ENCODE peak calls at places on chromosomes 13 and 19, in nine cellular contexts. E is foreskin keratinocyte, K is uterus, S is psoas muscle, Y is tibial nerve, Q is ascending aorta, T is vagina, F is neural progenitor cell, U is thoracic aorta. H is an unnamed sample. For H3K27me3, the result is how much of the 10 kb centered on the place peaks cover.

GRCh38 chr19:15498910-15499309 is 9.4 kb upstream of the CYP4F22 start:
- DNase-seq in E (no peak), K (no peak), S (no peak), Y (no peak), Q (no peak), T (no peak), F (no peak), U (no peak), H (no peak)

GRCh38 chr13:110681868-110682550 is 23.9 kb downstream of the CARS2 start:
- DNase-seq in E (no peak), K (no peak), S (no peak), Y (no peak), Q (peak), T (no peak), F (no peak), U (no peak), H (no peak)

GRCh38 chr19:47573076-47574026 is at the start of gene ZNF541:
- DNase-seq in E (no peak), K (peak), S (peak), Y (peak), Q (peak), T (no peak), F (no peak), U (peak), H (no peak)

GRCh38 chr19:12669272-12670158 is 2.9 kb downstream of the WDR83 start:
- DNase-seq in E (peak), K (peak), S (peak), Y (peak), Q (peak), T (no peak), F (peak), U (no peak), H (peak)

GRCh38 chr19:15562861-15563260 is 52.2 kb upstream of the CYP4F8 start:
- DNase-seq in E (no peak), K (no peak), S (no peak), Y (no peak), Q (no peak), T (no peak), F (no peak), U (no peak), H (peak)

GRCh38 chr19:33392341-33393285 is 19.1 kb downstream of the CEBPG start:
- DNase-seq in E (no peak), K (peak), S (peak), Y (no peak), Q (no peak), T (no peak), F (no peak), U (no peak), H (no peak)

GRCh38 chr13:75132800-75133695 is 348.9 kb downstream of the TBC1D4 start:
- DNase-seq in E (no peak), K (no peak), S (no peak), Y (no peak), Q (no peak), T (no peak), F (no peak), U (no peak), H (no peak)

GRCh38 chr13:110103026-110103425 is 203.9 kb downstream of the COL4A1 start:
- DNase-seq in E (no peak), K (no peak), S (no peak), Y (no peak), Q (no peak), T (no peak), F (no peak), U (no peak), H (no peak)

GRCh38 chr19:42281175-42282035 is 12.4 kb downstream of the CIC start:
- DNase-seq in E (peak), K (peak), S (peak), Y (no peak), Q (peak), T (no peak), F (peak), U (no peak), H (no peak)

GRCh38 chr13:105426454-105426853 is 1109.0 kb downstream of the EFNB2 start:
- DNase-seq in E (no peak), K (no peak), S (no peak), Y (no peak), Q (no peak), T (no peak), F (no peak), U (no peak), H (no peak)

GRCh38 chr13:88622362-88622973 is 951.3 kb downstream of the SLITRK5 start:
- DNase-seq in E (peak), K (no peak), S (no peak), Y (no peak), Q (no peak), T (no peak), F (no peak), U (no peak), H (no peak)

GRCh38 chr13:37701972-37702371 is 103.4 kb upstream of the POSTN start:
- DNase-seq in E (peak), K (peak), S (no peak), Y (peak), Q (peak), T (no peak), F (no peak), U (no peak), H (peak)

DNA sequence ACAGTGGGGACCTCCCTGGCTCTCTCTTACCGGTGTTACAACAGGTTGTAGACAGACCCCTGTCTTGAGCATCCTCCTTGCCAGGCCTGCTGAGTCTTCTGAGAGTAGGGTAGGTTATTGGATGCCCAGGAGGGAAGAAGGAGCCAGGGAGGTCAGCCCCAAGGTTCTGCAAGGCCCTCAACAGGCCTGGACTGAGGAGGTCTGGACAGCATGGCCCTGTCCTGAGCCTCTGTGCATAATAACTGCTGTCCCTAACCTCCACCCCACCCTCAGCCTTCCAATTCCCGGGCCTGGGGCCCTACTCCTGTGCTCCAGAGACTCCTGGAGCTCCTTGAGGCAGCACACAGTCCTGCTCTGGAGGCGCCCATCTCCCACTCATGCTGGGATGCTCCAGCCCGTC is 336 bp downstream of the CD22 start:
- DNase-seq in E (no peak), K (no peak), S (no peak), Y (no peak), Q (no peak), T (no peak), F (no peak), U (no peak), H (no peak)
- H3K27ac ChIP-seq in E (no peak), K (no peak), S (no peak), Y (peak), Q (no peak), T (no peak), F (no peak), U (no peak), H (no peak)

GRCh38 chr19:36120984-36121358 is 5.7 kb downstream of the TBCB start:
- DNase-seq in E (no peak), K (no peak), S (no peak), Y (no peak), Q (no peak), T (no peak), F (no peak), U (no peak), H (no peak)
- H3K27me3 ChIP-seq in E (under half), K (under half), S (under half), Y (under half), Q (under half), T (under half), F (under half), U (under half), H (under half)

DNA sequence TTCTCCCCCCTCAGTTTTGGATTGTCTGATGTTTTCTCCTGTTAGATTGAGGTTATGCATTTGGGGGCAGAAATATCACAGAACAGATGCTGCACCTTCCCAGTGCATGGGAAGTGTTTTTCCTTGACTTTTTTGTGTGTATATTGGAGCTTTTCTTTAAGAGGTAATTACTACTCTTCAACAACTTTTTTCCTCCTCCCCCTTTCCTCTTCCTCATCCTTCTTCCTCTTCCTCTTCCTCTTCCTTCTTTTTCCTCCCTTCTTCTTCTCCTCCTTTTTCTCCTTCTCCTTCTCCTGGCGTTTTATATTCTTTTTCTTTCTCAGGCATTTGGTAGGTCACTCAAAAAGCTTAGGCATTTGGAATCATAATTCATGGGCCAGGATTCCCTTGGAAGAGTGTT is 18.1 kb upstream of the SPATA13 start:
- DNase-seq in E (no peak), K (no peak), S (no peak), Y (no peak), Q (no peak), T (no peak), F (no peak), U (no peak), H (no peak)
- H3K27ac ChIP-seq in E (no peak), K (no peak), S (no peak), Y (no peak), Q (no peak), T (no peak), F (no peak), U (no peak), H (no peak)

GRCh38 chr19:49423278-49423984 is at the start of gene PTH2:
- DNase-seq in E (no peak), K (no peak), S (no peak), Y (no peak), Q (no peak), T (no peak), F (no peak), U (no peak), H (no peak)
- H3K27me3 ChIP-seq in E (half or more), K (half or more), S (under half), Y (under half), Q (under half), T (under half), F (half or more), U (half or more), H (half or more)

GRCh38 chr19:10817291-10818038 is 18.5 kb downstream of the TMED1 start:
- DNase-seq in E (no peak), K (peak), S (peak), Y (peak), Q (peak), T (no peak), F (no peak), U (peak), H (peak)
- H3K27ac ChIP-seq in E (no peak), K (peak), S (peak), Y (peak), Q (peak), T (peak), F (no peak), U (peak), H (peak)

DNA sequence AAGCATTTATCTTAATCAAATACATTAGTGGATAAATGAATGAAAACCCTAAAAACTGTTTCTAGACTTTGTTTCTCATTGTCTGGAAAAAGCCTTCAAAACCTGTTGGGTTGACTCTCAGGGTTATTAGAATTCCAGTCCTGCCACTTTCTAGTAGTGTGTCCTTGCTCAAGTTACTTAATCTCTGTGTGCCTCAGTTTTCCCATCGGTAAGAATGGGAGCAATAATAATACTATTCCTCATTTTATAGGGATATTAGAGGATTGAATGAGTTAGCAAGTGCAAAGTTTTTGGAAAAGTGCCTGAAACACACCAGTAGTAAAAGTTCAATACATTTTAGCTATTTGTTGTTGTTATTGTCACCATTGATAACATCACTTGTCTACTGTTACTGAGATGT is 2.9 kb downstream of the URAD start:
- DNase-seq in E (no peak), K (no peak), S (no peak), Y (no peak), Q (no peak), T (no peak), F (no peak), U (no peak), H (no peak)
- H3K27me3 ChIP-seq in E (half or more), K (under half), S (under half), Y (under half), Q (under half), T (under half), F (half or more), U (under half), H (under half)

GRCh38 chr13:51998723-51999471 is 12.4 kb downstream of the ATP7B start:
- DNase-seq in E (no peak), K (no peak), S (no peak), Y (no peak), Q (no peak), T (no peak), F (no peak), U (no peak), H (no peak)

GRCh38 chr13:51996660-51997059 is 14.6 kb downstream of the ATP7B start:
- DNase-seq in E (no peak), K (no peak), S (no peak), Y (no peak), Q (no peak), T (no peak), F (no peak), U (no peak), H (no peak)

GRCh38 chr13:51999525-51999924 is 11.7 kb downstream of the ATP7B start:
- DNase-seq in E (no peak), K (no peak), S (peak), Y (no peak), Q (no peak), T (no peak), F (no peak), U (no peak), H (no peak)

GRCh38 chr13:51997641-51998330 is 13.5 kb downstream of the ATP7B start:
- DNase-seq in E (no peak), K (no peak), S (no peak), Y (no peak), Q (no peak), T (no peak), F (peak), U (no peak), H (no peak)

GRCh38 chr13:51995677-51996551 is 15.3 kb downstream of the ATP7B start:
- DNase-seq in E (no peak), K (no peak), S (no peak), Y (no peak), Q (no peak), T (no peak), F (peak), U (no peak), H (no peak)
- H3K27ac ChIP-seq in E (no peak), K (no peak), S (peak), Y (no peak), Q (peak), T (no peak), F (no peak), U (peak), H (no peak)

GRCh38 chr13:112177889-112178288 is 110.9 kb downstream of the SOX1 start:
- DNase-seq in E (no peak), K (no peak), S (no peak), Y (no peak), Q (no peak), T (no peak), F (no peak), U (no peak), H (no peak)
- H3K27me3 ChIP-seq in E (under half), K (under half), S (under half), Y (under half), Q (under half), T (under half), F (under half), U (under half), H (under half)

DNA sequence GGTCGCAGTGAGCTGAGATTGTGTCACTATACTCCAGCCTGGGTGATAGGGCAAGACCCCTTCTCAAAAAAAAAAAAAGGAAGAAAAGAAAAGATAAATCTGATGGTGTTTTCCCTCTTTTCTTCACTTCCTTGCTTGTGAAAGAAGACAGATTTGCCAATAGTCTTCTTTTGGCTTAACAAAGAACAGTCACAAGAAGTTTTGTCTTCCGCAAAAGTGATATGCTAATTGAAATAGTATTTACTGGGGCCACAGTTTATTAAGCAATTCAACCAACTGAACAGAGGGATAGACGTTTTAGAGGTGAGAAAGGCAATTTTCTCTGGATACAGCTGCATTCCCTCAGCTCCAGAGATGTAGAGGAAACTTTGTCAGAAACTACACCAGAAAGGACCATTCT is 22.9 kb upstream of the PLAUR start:
- DNase-seq in E (no peak), K (no peak), S (no peak), Y (no peak), Q (no peak), T (no peak), F (no peak), U (no peak), H (no peak)
- H3K27ac ChIP-seq in E (no peak), K (no peak), S (no peak), Y (no peak), Q (no peak), T (no peak), F (no peak), U (no peak), H (no peak)